ENCODE peak calls at places on chromosomes 4 and X, in nine cellular contexts. I is mammary epithelial cell; Q is T-helper 2 cell; A is activated T-helper 1 cell treated with anti-CD3 and anti-CD28 coated beads, Interleukin-2, amount 50 U/mL, for 16 hours; N is head of caudate nucleus; Y is GM03348; G is lower lobe of right lung; B is anterior cingulate cortex; P is dermis microvascular lymphatic vessel endothelial cell. V is an unnamed sample.

GRCh38 chr4:30929649-30930048 is 209.5 kb downstream of the PCDH7 start:
- DNase-seq in A (no peak), Y (no peak), I (no peak), Q (no peak), B (no peak), P (no peak), N (no peak), G (no peak), V (no peak)

GRCh38 chr4:138627096-138627495 is 384.9 kb upstream of the SLC7A11 start:
- DNase-seq in A (no peak), B (no peak), I (peak; percentile 16), G (no peak), P (no peak), N (no peak), Q (no peak), Y (no peak), V (peak; percentile 26)

GRCh38 chr4:108008721-108009120 is 19.0 kb downstream of the HADH start:
- DNase-seq in N (no peak), I (peak; percentile 79), Y (peak; percentile 54), G (no peak), Q (no peak), A (no peak), B (no peak), P (no peak), V (peak; percentile 84)

GRCh38 chr4:98506462-98507132 is 151.8 kb downstream of the TSPAN5 start:
- DNase-seq in B (no peak), Y (no peak), I (no peak), G (no peak), Q (no peak), N (no peak), P (no peak), A (no peak), V (no peak)

GRCh38 chr4:159069922-159070321 is 33.0 kb upstream of the RAPGEF2 start:
- DNase-seq in G (no peak), B (no peak), N (no peak), Y (peak; percentile 68), P (no peak), Q (no peak), I (peak; percentile 53), A (no peak), V (no peak)

GRCh38 chrX:130083107-130083490 is 27.2 kb downstream of the ELF4 start:
- DNase-seq in N (no peak), Y (no peak), B (no peak), P (no peak), Q (no peak), I (no peak), A (no peak), G (no peak), V (no peak)

GRCh38 chr4:13994016-13994415 is 366.5 kb upstream of the BOD1L1 start:
- DNase-seq in A (no peak), G (no peak), N (no peak), P (no peak), Q (no peak), I (no peak), Y (no peak), B (no peak), V (peak; percentile 80)

GRCh38 chrX:118630843-118631242 is 96.6 kb upstream of the IL13RA1 start:
- DNase-seq in I (no peak), G (no peak), A (no peak), Y (no peak), B (no peak), Q (no peak), P (no peak), N (no peak), V (no peak)

GRCh38 chrX:48700951-48701653 is 4.6 kb downstream of the SUV39H1 start:
- DNase-seq in N (no peak), P (no peak), Y (no peak), A (no peak), I (no peak), B (no peak), Q (no peak), G (no peak), V (no peak)

GRCh38 chrX:33987458-33987857 is 144.7 kb downstream of the FAM47A start:
- DNase-seq in Y (no peak), I (no peak), G (no peak), P (no peak), Q (no peak), N (no peak), A (no peak), B (no peak), V (no peak)

GRCh38 chrX:74422576-74423288 is 1.4 kb downstream of the SLC16A2 start:
- DNase-seq in I (peak; percentile 54), B (no peak), N (peak; percentile 51), G (peak; percentile 52), P (no peak), A (no peak), Q (no peak), Y (peak; percentile 86), V (peak; percentile 47)

GRCh38 chrX:23820235-23820782 is 37.3 kb downstream of the SAT1 start:
- DNase-seq in Y (no peak), B (no peak), I (peak; percentile 56), G (no peak), N (no peak), Q (peak; percentile 72), A (no peak), P (no peak), V (peak; percentile 36)

GRCh38 chr4:74932832-74933561 is at the start of gene PARM1:
- DNase-seq in N (peak; percentile 95), Y (peak; percentile 87), P (peak; percentile 26), Q (peak; percentile 62), I (peak; percentile 61), A (no peak), G (peak; percentile 92), B (peak; percentile 58), V (peak; percentile 86)

GRCh38 chrX:74505437-74505836 is 84.1 kb downstream of the SLC16A2 start:
- DNase-seq in Y (no peak), P (no peak), Q (no peak), A (no peak), N (no peak), I (no peak), B (no peak), G (no peak), V (no peak)

GRCh38 chr4:152590179-152591031 is 54.5 kb upstream of the FBXW7 start:
- DNase-seq in N (no peak), I (peak; percentile 89), A (no peak), Y (peak; percentile 84), G (no peak), Q (no peak), B (no peak), P (no peak), V (peak; percentile 87)

GRCh38 chrX:129686422-129686948 is 31.7 kb upstream of the APLN start:
- DNase-seq in I (no peak), N (peak; percentile 16), P (no peak), Q (no peak), A (no peak), Y (peak; percentile 54), B (no peak), G (no peak), V (no peak)

GRCh38 chrX:47802589-47802988 is 34.1 kb upstream of the ZNF81 start:
- DNase-seq in N (no peak), I (peak; percentile 34), P (no peak), Q (no peak), A (no peak), Y (no peak), B (no peak), G (no peak), V (peak; percentile 47)

V was measured in kidney tubule cell.